ENCODE peak calls at places on chromosome 17, in four cellular contexts. One of them, this sample, is unnamed.

GRCh38 chr17:2416010-2416734 is 15.3 kb upstream of the MNT start:
- DNase-seq in SK-N-SH: peak; percentile 88
- DNase-seq in prostate gland: peak; percentile 86
- DNase-seq in HCT116: no peak
- DNase-seq in this sample: peak; percentile 96

GRCh38 chr17:8073627-8074485 is 13.7 kb downstream of the ALOX12B start:
- DNase-seq in prostate gland: no peak
- DNase-seq in HCT116: peak; percentile 44
- DNase-seq in SK-N-SH: peak; percentile 89
- DNase-seq in this sample: peak; percentile 78

GRCh38 chr17:5541610-5542202 is 42.6 kb downstream of the NLRP1 start:
- DNase-seq in SK-N-SH: no peak
- DNase-seq in prostate gland: no peak
- DNase-seq in HCT116: no peak
- DNase-seq in this sample: no peak

GRCh38 chr17:68328676-68329075 is 37.4 kb downstream of the ARSG start:
- DNase-seq in SK-N-SH: no peak
- DNase-seq in prostate gland: no peak
- DNase-seq in HCT116: no peak
- DNase-seq in this sample: no peak

GRCh38 chr17:55897301-55897700 is 146.4 kb downstream of the PCTP start:
- DNase-seq in HCT116: no peak
- DNase-seq in prostate gland: no peak
- DNase-seq in SK-N-SH: no peak
- DNase-seq in this sample: peak; percentile 78

GRCh38 chr17:68613739-68614298 is 12.7 kb upstream of the FAM20A start:
- DNase-seq in SK-N-SH: peak; percentile 46
- DNase-seq in HCT116: peak; percentile 62
- DNase-seq in prostate gland: no peak
- DNase-seq in this sample: no peak

GRCh38 chr17:15087946-15088345 is 177.2 kb downstream of the PMP22 start:
- DNase-seq in prostate gland: no peak
- DNase-seq in SK-N-SH: no peak
- DNase-seq in HCT116: no peak
- DNase-seq in this sample: no peak

GRCh38 chr17:69236946-69237345 is 8.3 kb upstream of the ABCA10 start:
- DNase-seq in SK-N-SH: no peak
- DNase-seq in HCT116: no peak
- DNase-seq in prostate gland: no peak
- DNase-seq in this sample: no peak

DNA sequence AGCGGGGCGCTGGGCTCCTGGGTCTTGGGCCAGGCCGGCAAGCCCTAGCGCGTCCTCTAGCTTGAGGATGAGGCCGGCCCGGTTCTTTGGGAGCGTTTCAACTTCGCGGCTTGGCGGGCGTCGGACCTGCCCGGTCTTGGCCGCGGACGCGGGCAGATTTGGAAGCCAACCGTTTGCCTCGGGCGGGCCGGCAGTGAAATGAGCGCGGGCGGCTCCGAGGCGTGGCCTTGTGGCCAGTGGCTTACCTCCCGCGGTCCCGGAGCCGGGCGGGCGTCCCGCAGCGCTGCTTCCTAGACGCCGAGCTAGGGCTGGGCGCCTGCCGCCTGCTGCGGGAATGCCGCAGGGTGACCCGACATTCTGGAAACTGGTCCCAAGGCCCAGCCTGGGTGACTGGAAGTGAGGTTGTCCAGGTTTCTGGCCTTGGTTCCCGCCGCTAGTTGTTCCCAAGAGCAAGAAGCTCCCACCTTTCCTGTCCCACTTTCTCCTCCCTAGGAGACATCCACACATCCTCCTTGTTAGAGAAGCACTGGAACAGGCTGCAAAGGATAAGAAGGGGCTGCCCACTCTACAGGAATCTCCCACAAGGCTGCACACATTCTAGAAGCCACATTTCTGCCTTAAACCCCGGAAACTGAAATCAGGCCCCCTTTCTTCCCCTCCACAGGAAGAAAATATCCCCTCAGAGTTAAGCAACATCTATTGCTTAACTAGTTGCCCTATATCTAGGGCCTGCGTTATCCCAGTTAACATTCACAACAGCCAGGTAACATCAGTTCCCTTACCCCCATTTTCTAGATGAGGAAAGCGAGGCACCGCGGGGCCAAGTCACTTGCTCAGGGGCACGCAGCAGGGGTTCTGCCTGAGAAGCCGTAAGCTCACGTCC is 4.5 kb upstream of the CBX8 start:
- DNase-seq in SK-N-SH: no peak
- DNase-seq in prostate gland: peak; percentile 54
- DNase-seq in HCT116: peak; percentile 45
- DNase-seq in this sample: no peak
- TF ChIP-seq CTCF in SK-N-SH: no peak
- TF ChIP-seq CTCF in prostate gland: no peak
- TF ChIP-seq CTCF in HCT116: peak; percentile 20
- TF ChIP-seq CTCF in this sample: no peak

GRCh38 chr17:50290074-50290702 is 15.9 kb downstream of the TMEM92 start:
- DNase-seq in HCT116: peak; percentile 29
- DNase-seq in prostate gland: peak; percentile 88
- DNase-seq in SK-N-SH: no peak
- DNase-seq in this sample: peak; percentile 94
- H3K27ac ChIP-seq in HCT116: no peak overlapping the region
- H3K27ac ChIP-seq in prostate gland: peak overlapping the region; percentile 84
- H3K27ac ChIP-seq in SK-N-SH: peak overlapping the region; percentile 79
- H3K27ac ChIP-seq in this sample: peak overlapping the region; percentile 87

GRCh38 chr17:77034677-77035424 is 105.9 kb upstream of the SEC14L1 start:
- DNase-seq in prostate gland: no peak
- DNase-seq in SK-N-SH: no peak
- DNase-seq in HCT116: no peak
- DNase-seq in this sample: no peak

GRCh38 chr17:77037943-77038342 is 102.8 kb upstream of the SEC14L1 start:
- DNase-seq in prostate gland: no peak
- DNase-seq in SK-N-SH: no peak
- DNase-seq in HCT116: no peak
- DNase-seq in this sample: no peak

GRCh38 chr17:77036841-77037381 is 103.9 kb upstream of the SEC14L1 start:
- DNase-seq in HCT116: no peak
- DNase-seq in SK-N-SH: peak; percentile 84
- DNase-seq in prostate gland: no peak
- DNase-seq in this sample: no peak

GRCh38 chr17:77035526-77035925 is 105.2 kb upstream of the SEC14L1 start:
- DNase-seq in prostate gland: no peak
- DNase-seq in SK-N-SH: no peak
- DNase-seq in HCT116: no peak
- DNase-seq in this sample: no peak

DNA sequence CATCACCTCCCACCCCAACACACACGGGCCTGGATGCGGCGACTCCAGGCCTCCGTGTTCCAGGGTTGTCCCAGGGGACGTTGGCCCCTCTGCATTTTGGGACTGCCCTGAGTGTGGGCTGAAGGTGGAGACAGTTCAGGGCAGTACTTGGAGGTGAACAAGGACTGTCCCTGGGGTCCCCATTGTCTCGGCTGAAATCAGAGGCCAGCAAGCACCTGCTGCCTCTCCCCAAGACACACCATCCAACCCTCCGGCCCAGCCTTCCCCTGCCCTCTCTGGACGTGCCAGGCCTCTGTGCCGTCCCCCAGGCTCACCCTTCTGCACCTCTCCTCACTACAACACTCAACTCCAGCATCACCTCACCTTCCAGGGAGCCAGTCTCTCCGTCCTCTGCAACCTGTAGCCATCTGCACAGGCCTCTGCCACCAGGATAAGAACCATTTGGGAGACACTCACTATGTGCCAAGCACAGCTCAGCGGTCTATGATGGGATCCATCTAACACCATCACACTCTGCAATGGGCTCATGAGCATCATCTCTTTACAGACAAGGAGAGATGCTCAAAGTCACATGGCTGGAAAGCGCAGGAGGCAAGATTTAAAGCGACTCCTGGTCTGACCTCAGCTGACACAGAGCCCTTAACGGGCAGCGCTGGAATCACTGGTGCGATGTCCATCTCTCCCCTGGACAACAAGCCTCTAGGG is 104.5 kb upstream of the SEC14L1 start:
- DNase-seq in prostate gland: no peak
- DNase-seq in HCT116: no peak
- DNase-seq in SK-N-SH: no peak
- DNase-seq in this sample: no peak
- TF ChIP-seq POLR2AphosphoS5 in prostate gland: no peak
- TF ChIP-seq POLR2AphosphoS5 in HCT116: no peak
- TF ChIP-seq POLR2AphosphoS5 in SK-N-SH: no peak
- TF ChIP-seq POLR2AphosphoS5 in this sample: no peak

DNA sequence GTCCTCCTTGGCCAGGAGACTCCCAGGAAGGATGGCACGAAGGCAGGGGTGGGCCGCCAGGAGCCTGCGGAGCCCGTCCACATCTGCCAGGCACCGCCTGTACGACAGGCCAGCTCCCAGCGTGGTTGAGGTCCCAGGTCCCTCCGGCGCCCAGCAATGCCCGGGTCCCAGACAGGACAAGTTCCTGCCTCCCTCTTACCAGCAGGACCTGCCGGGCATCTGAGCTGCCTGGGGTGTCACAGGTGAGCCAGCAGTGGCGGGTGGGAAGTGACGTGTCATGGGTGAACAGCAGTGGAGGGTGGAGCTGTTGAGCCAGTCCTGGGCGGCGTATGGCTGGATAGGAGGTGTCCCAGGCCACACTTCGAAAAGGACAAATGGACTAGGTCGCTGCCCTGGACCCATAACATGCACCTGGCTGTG is 15.7 kb upstream of the BAHCC1 start:
- DNase-seq in HCT116: peak; percentile 81
- DNase-seq in SK-N-SH: peak; percentile 57
- DNase-seq in prostate gland: peak; percentile 82
- DNase-seq in this sample: no peak
- TF ChIP-seq CTCF in HCT116: no peak
- TF ChIP-seq CTCF in SK-N-SH: no peak
- TF ChIP-seq CTCF in prostate gland: peak; percentile 12
- TF ChIP-seq CTCF in this sample: no peak

GRCh38 chr17:57050303-57050702 is 34.7 kb upstream of the AKAP1 start:
- DNase-seq in SK-N-SH: no peak
- DNase-seq in prostate gland: no peak
- DNase-seq in HCT116: no peak
- DNase-seq in this sample: no peak
- H3K27ac ChIP-seq in SK-N-SH: no peak overlapping the region
- H3K27ac ChIP-seq in prostate gland: no peak overlapping the region
- H3K27ac ChIP-seq in HCT116: no peak overlapping the region
- H3K27ac ChIP-seq in this sample: no peak overlapping the region

DNA sequence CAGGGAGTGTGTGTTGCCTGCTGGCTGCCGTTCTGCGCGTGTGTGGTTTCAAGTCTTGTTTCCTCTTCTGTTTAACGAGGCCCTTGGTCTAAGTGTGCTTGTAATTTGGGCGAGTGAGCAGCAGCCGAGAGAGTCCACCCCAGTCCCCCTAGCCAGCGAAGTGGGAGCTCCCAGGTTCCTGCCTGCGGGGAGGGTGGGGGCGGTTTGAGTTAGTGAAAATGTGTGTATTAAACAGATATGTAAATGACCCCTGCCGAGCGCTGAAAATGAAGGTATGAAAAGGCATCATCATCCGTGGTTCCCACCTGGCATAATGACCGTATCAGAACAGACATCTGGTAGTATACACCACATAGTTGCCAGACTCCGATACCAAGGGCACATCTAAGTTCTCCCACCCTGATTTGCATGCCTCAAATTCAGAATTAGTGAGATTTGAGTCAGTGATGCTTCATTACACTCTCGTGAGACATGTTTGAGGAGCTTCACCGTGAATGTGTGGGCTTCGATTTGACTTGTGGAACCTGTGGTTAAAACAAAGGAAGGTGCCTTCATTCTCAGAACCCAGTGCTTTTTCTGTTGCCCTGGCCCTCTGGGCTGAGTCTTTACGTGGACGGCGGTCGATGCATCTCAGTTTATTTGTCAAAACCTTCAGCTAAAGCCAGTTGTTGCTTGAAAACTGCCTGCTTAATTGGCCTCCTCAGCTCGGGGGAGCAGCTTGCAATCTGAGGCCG is 114.4 kb upstream of the CHMP6 start:
- DNase-seq in prostate gland: no peak
- DNase-seq in HCT116: no peak
- DNase-seq in SK-N-SH: no peak
- DNase-seq in this sample: no peak
- TF ChIP-seq POLR2AphosphoS5 in prostate gland: no peak
- TF ChIP-seq POLR2AphosphoS5 in HCT116: no peak
- TF ChIP-seq POLR2AphosphoS5 in SK-N-SH: no peak
- TF ChIP-seq POLR2AphosphoS5 in this sample: no peak

DNA sequence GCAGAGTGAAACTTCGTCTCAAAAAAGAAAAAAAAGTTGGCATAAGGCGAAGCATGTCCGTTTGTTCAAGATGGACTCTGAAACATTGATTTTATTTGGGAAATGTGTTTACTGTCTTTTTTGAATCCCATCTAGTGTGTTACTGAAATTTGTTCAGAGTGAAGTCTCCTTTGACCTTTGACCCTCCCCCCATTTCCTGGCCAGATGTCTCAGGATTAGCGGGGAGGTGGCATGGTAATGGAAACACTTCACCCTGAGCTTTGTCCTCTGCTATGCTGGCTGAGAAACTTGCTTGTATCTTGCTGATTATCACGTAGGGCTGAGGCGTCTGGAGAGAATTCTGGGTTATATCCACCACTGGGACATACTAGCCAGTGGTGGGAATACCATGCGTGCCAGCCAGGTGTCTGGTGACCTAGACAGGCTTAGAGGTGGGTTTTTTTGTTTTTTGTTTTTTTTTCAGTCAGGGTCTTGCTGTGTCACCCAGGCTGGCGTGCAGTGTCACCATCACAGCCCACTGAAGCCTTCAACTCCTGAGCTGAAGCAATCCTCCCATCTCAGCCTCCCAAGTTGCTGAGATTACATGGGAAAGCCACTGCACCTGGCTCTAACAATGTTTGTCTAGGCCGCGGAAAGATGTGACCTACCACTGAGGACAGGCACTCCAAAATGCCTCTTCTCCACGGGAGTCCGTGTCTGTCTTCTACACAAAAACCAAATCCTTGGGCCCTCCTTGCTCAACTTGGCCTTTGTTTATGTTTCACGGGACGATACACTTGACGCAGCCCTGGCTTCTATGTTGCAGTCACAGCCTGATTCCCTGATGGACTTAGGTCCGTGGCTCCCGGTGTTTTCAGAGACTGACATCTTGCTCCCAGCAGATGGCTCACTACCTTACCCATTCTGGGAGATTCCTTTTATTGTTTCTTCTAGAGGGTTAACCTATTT is 6.6 kb upstream of the GALK1 start:
- DNase-seq in SK-N-SH: no peak
- DNase-seq in HCT116: no peak
- DNase-seq in prostate gland: no peak
- DNase-seq in this sample: peak; percentile 68
- TF ChIP-seq CTCF in SK-N-SH: peak; percentile 32
- TF ChIP-seq CTCF in HCT116: peak; percentile 35
- TF ChIP-seq CTCF in prostate gland: peak; percentile 18
- TF ChIP-seq CTCF in this sample: no peak

GRCh38 chr17:32265192-32265895 is at the start of gene RHBDL3:
- DNase-seq in HCT116: no peak
- DNase-seq in SK-N-SH: peak; percentile 89
- DNase-seq in prostate gland: no peak
- DNase-seq in this sample: no peak
- H3K27ac ChIP-seq in HCT116: peak within 1 kb of the TSS; percentile 31
- H3K27ac ChIP-seq in SK-N-SH: no peak within 1 kb of the TSS
- H3K27ac ChIP-seq in prostate gland: peak within 1 kb of the TSS; percentile 49
- H3K27ac ChIP-seq in this sample: peak within 1 kb of the TSS; percentile 52

This sample was measured in sigmoid colon.